ENCODE peak calls at places on chromosomes 2 and 18, in five cellular contexts. O is small intestine, D is keratinocyte, P is testis, N is K562. R is an unnamed sample. For H3K36me3, the result is how much of the 10 kb centered on the place peaks cover.

GRCh38 chr2:8676191-8676914 is 5.5 kb upstream of the ID2 start:
- DNase-seq in N (no peak), O (peak), P (peak), D (no peak), R (no peak)

GRCh38 chr2:223027442-223027841 is 24.5 kb upstream of the KCNE4 start:
- DNase-seq in O (no peak), D (no peak), P (no peak), N (no peak), R (no peak)

GRCh38 chr2:33115728-33116127 is 169.0 kb downstream of the LTBP1 start:
- DNase-seq in D (no peak), N (no peak), P (no peak), O (no peak), R (no peak)

GRCh38 chr2:190181066-190181681 is 118.6 kb upstream of the MSTN start:
- DNase-seq in N (no peak), D (no peak), P (no peak), O (peak), R (no peak)

GRCh38 chr2:17757321-17757720 is 3.4 kb downstream of the GEN1 start:
- DNase-seq in N (no peak), D (no peak), O (peak), P (no peak), R (peak)

GRCh38 chr2:62382122-62382521 is 123.9 kb downstream of the TMEM17 start:
- DNase-seq in O (no peak), P (no peak), D (no peak), N (no peak), R (no peak)

GRCh38 chr2:105139556-105140236 is 101.8 kb downstream of the MRPS9 start:
- DNase-seq in D (no peak), N (no peak), O (no peak), P (no peak), R (no peak)

GRCh38 chr2:240745456-240745855 is 53.8 kb downstream of the AQP12A start:
- DNase-seq in P (no peak), D (no peak), N (no peak), O (no peak), R (no peak)

GRCh38 chr2:227052879-227053278 is 111.1 kb downstream of the COL4A4 start:
- DNase-seq in O (no peak), D (no peak), N (no peak), P (no peak), R (no peak)

GRCh38 chr2:149075868-149076267 is 37.4 kb downstream of the LYPD6B start:
- DNase-seq in D (no peak), O (no peak), N (no peak), P (no peak), R (no peak)

GRCh38 chr2:193818801-193819499 is 1624.2 kb upstream of the TMEFF2 start:
- DNase-seq in P (no peak), O (no peak), D (no peak), N (no peak), R (no peak)

GRCh38 chr2:241035142-241035817 is 36.9 kb downstream of the SNED1 start:
- DNase-seq in N (no peak), D (no peak), P (no peak), O (no peak), R (no peak)

GRCh38 chr2:12722445-12723316 is 5.9 kb downstream of the TRIB2 start:
- DNase-seq in O (no peak), D (no peak), N (no peak), P (no peak), R (no peak)
- H3K36me3 ChIP-seq in O (under half), D (under half), N (under half), P (under half), R (under half)

GRCh38 chr18:63399300-63399699 is 23.0 kb downstream of the VPS4B start:
- DNase-seq in P (no peak), N (no peak), D (no peak), O (no peak), R (no peak)
- H3K36me3 ChIP-seq in P (under half), N (half or more), D (under half), O (under half), R (under half)

GRCh38 chr18:45877403-45877802 is 51.9 kb downstream of the SIGLEC15 start:
- DNase-seq in D (no peak), N (no peak), O (no peak), P (no peak), R (no peak)

GRCh38 chr18:45870419-45870818 is 44.9 kb downstream of the SIGLEC15 start:
- DNase-seq in D (no peak), P (no peak), O (no peak), N (no peak), R (no peak)

GRCh38 chr18:45876131-45876530 is 50.7 kb downstream of the SIGLEC15 start:
- DNase-seq in P (no peak), D (no peak), O (no peak), N (no peak), R (no peak)

GRCh38 chr18:45874501-45875184 is 49.2 kb downstream of the SIGLEC15 start:
- DNase-seq in P (no peak), O (peak), D (no peak), N (peak), R (no peak)

GRCh38 chr18:45871655-45872054 is 46.2 kb downstream of the SIGLEC15 start:
- DNase-seq in N (no peak), O (no peak), D (no peak), P (no peak), R (peak)
- H3K36me3 ChIP-seq in N (under half), O (under half), D (under half), P (under half), R (under half)

GRCh38 chr18:79944746-79945117 is 6.7 kb downstream of the SLC66A2 start:
- DNase-seq in D (no peak), O (no peak), P (peak), N (no peak), R (no peak)
- H3K36me3 ChIP-seq in D (under half), O (under half), P (under half), N (under half), R (under half)

GRCh38 chr2:155904720-155905119 is 427.8 kb downstream of the NR4A2 start:
- DNase-seq in D (no peak), O (no peak), P (no peak), N (no peak), R (no peak)

GRCh38 chr2:155902635-155903034 is 429.9 kb downstream of the NR4A2 start:
- DNase-seq in O (no peak), D (no peak), N (no peak), P (no peak), R (no peak)

GRCh38 chr2:155908567-155908966 is 424.0 kb downstream of the NR4A2 start:
- DNase-seq in O (no peak), P (no peak), N (no peak), D (no peak), R (no peak)

GRCh38 chr2:155905640-155906039 is 426.9 kb downstream of the NR4A2 start:
- DNase-seq in N (no peak), P (no peak), O (no peak), D (no peak), R (no peak)
- H3K36me3 ChIP-seq in N (under half), P (under half), O (under half), D (under half), R (under half)

GRCh38 chr2:96729748-96730147 is 10.1 kb downstream of the LMAN2L start:
- DNase-seq in N (no peak), D (no peak), O (no peak), P (no peak), R (no peak)
- H3K36me3 ChIP-seq in N (half or more), D (under half), O (under half), P (under half), R (half or more)

GRCh38 chr2:200931227-200931626 is 32.2 kb downstream of the ORC2 start:
- DNase-seq in O (no peak), P (no peak), N (no peak), D (no peak), R (peak)
- H3K36me3 ChIP-seq in O (under half), P (under half), N (half or more), D (under half), R (half or more)

GRCh38 chr2:171185941-171186340 is 25.2 kb upstream of the TLK1 start:
- DNase-seq in D (no peak), P (no peak), N (no peak), O (no peak), R (no peak)

GRCh38 chr2:171185165-171185818 is 24.6 kb upstream of the TLK1 start:
- DNase-seq in D (no peak), N (no peak), P (no peak), O (peak), R (peak)

GRCh38 chr2:171180229-171180937 is 19.7 kb upstream of the TLK1 start:
- DNase-seq in P (no peak), O (no peak), N (no peak), D (no peak), R (no peak)

GRCh38 chr2:171178993-171179392 is 18.3 kb upstream of the TLK1 start:
- DNase-seq in D (no peak), O (no peak), N (no peak), P (no peak), R (no peak)

GRCh38 chr2:171181067-171182049 is 20.7 kb upstream of the TLK1 start:
- DNase-seq in D (no peak), N (peak), P (no peak), O (peak), R (no peak)
- H3K36me3 ChIP-seq in D (under half), N (under half), P (under half), O (under half), R (under half)

GRCh38 chr2:26380281-26380680 is 21.4 kb upstream of the DRC1 start:
- DNase-seq in N (no peak), O (no peak), P (no peak), D (no peak), R (no peak)
- H3K36me3 ChIP-seq in N (half or more), O (under half), P (under half), D (under half), R (half or more)

DNA sequence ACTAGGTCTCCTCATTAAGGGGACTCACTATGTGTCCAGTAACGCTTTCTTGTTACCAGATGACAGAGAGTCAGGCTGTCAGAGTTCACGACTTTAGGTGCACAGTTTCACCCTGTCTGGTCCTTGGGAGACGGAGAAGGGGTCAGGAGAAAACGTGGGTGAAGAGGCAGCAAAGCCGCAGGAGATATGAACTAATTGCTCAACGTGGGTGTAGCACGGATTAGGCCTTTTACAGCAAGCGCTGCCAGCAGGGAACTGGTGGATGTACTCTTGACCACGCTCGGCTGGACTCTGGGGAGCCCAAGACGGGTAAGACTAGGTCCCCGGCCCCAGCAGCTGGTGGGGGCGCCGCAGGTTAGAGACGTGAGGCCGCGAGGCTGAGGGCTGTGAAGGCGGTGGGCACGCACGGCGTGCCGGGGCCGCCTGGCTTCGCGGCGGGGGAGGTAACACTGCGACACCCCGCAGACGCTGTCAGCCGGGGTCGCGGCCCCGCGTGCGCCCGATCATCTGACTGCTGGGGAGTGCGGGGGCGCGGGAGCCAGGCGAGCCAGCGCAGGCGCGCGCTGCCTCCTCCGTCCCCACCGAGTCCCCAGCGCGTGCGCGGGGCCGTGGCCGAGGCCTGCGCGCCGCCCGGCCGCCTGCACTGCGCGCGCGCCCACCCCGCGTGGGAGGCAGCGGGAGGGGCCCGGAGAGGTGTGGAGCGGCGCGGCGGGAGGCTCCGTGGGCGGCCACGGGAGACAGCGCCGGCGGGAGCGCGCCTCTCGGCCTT is at the start of gene CLIP4:
- DNase-seq in P (peak), N (no peak), D (no peak), O (peak), R (no peak)
- H3K36me3 ChIP-seq in P (under half), N (under half), D (under half), O (under half), R (under half)